ENCODE peak calls at places on chromosomes 3 and 15, in nine cellular contexts. Q is K562, K is sigmoid colon, D is endothelial cell of umbilical vein, A is H1, C is HL-60, I is spleen, S is breast epithelium, J is HCT116. H is an unnamed sample.

GRCh38 chr3:109089265-109089664 is 28.7 kb downstream of the MORC1 start:
- DNase-seq in C (no peak), Q (no peak), A (no peak), I (no peak), S (no peak), J (no peak), D (no peak), K (no peak), H (no peak)

GRCh38 chr15:52109559-52110451 is 2.8 kb downstream of the BCL2L10 start:
- DNase-seq in A (no peak), Q (no peak), C (no peak), S (no peak), I (no peak), J (no peak), D (no peak), K (no peak), H (no peak)

GRCh38 chr15:29670945-29671307 is 151.3 kb downstream of the TJP1 start:
- DNase-seq in S (no peak), I (no peak), Q (no peak), A (no peak), J (no peak), C (no peak), D (peak), K (no peak), H (no peak)

GRCh38 chr3:46960081-46960701 is 16.4 kb downstream of the CCDC12 start:
- DNase-seq in Q (no peak), K (no peak), J (no peak), D (peak), I (peak), S (peak), A (no peak), C (no peak), H (peak)

GRCh38 chr3:40070816-40071215 is 238.7 kb upstream of the EIF1B start:
- DNase-seq in A (no peak), I (no peak), Q (no peak), S (no peak), K (no peak), J (no peak), C (no peak), D (no peak), H (no peak)

GRCh38 chr15:68550004-68550403 is 28.8 kb upstream of the CORO2B start:
- DNase-seq in S (no peak), J (no peak), C (no peak), Q (no peak), I (no peak), K (no peak), A (no peak), D (no peak), H (no peak)

GRCh38 chr3:149152420-149152819 is 23.0 kb downstream of the HPS3 start:
- DNase-seq in I (no peak), S (no peak), K (no peak), J (no peak), Q (no peak), A (no peak), D (no peak), C (no peak), H (no peak)

GRCh38 chr3:14534379-14535191 is 5.6 kb downstream of the GRIP2 start:
- DNase-seq in J (no peak), D (no peak), S (no peak), C (no peak), Q (no peak), K (no peak), I (peak), A (peak), H (peak)

GRCh38 chr15:97959738-97960363 is 652 bp upstream of the ARRDC4 start:
- DNase-seq in Q (no peak), J (peak), D (peak), S (no peak), K (no peak), A (no peak), C (no peak), I (no peak), H (no peak)

GRCh38 chr15:45499426-45499825 is 23.1 kb downstream of the SLC30A4 start:
- DNase-seq in A (no peak), C (no peak), J (no peak), I (no peak), K (no peak), S (no peak), D (peak), Q (no peak), H (peak)

GRCh38 chr3:64685800-64686445 is 1.9 kb downstream of the ADAMTS9 start:
- DNase-seq in S (peak), C (no peak), D (peak), I (peak), K (peak), J (peak), A (peak), Q (peak), H (peak)

GRCh38 chr15:52257734-52258062 is 37.9 kb downstream of the MYO5C start:
- DNase-seq in I (no peak), A (no peak), S (no peak), Q (no peak), D (no peak), C (no peak), K (no peak), J (no peak), H (peak)

GRCh38 chr15:42111924-42112323 is 17.6 kb upstream of the PLA2G4D start:
- DNase-seq in A (no peak), I (no peak), J (no peak), D (no peak), K (no peak), Q (no peak), C (peak), S (no peak), H (no peak)

GRCh38 chr15:34337557-34338306 is at the start of gene SLC12A6:
- DNase-seq in D (peak), K (peak), S (peak), C (peak), I (peak), J (peak), Q (peak), A (peak), H (peak)

GRCh38 chr3:16529264-16529663 is 15.8 kb upstream of the RFTN1 start:
- DNase-seq in K (no peak), D (no peak), Q (no peak), J (no peak), A (no peak), I (no peak), S (no peak), C (no peak), H (no peak)

GRCh38 chr15:68326711-68327412 is 49.3 kb downstream of the FEM1B start:
- DNase-seq in K (no peak), I (no peak), A (no peak), D (no peak), J (no peak), S (no peak), Q (no peak), C (no peak), H (no peak)

GRCh38 chr3:126782554-126782953 is 78.5 kb downstream of the CHCHD6 start:
- DNase-seq in I (no peak), A (no peak), K (no peak), S (no peak), J (peak), D (peak), Q (no peak), C (no peak), H (peak)

GRCh38 chr15:77312523-77312922 is 107.4 kb downstream of the PEAK1 start:
- DNase-seq in C (no peak), J (no peak), I (no peak), K (no peak), Q (no peak), D (no peak), S (no peak), A (no peak), H (no peak)

GRCh38 chr3:49601358-49602048 is 47.2 kb downstream of the BSN start:
- DNase-seq in Q (no peak), I (no peak), D (no peak), K (no peak), A (no peak), J (no peak), S (no peak), C (no peak), H (no peak)

GRCh38 chr3:48983096-48983495 is 6.9 kb upstream of the P4HTM start:
- DNase-seq in I (no peak), D (no peak), J (no peak), C (no peak), Q (no peak), S (no peak), A (no peak), K (no peak), H (no peak)

GRCh38 chr15:41495736-41496599 is 2.3 kb downstream of the ITPKA start:
- DNase-seq in D (no peak), C (no peak), J (no peak), I (no peak), S (no peak), A (peak), Q (peak), K (no peak), H (peak)

DNA sequence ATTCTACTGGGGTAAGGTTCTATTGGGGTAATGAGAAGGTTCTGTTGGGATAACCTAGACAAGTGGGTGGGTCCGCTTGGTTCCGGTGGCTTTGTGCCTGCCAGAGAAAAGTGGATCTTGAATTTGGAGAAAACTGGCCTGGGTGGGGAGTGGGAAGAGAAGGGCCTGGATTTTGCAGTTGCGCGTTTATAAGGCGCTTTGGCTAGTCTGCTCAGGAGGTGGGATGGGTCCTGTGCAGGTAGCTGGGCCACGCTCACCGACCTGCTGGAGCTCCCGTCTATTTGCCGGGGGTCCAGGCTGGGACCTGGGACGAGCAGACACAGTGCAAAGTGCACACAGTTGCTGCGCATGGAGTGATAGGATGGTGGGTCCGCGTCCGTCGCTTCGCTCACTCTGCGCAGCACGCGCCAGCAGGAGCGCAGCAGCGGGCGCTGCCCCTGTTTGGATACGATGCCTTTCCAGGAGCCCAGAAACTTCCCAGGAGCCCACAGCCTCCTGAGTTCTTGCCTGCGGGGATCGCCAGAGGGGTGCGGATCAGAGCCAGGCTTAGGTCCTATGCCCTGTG is 1.3 kb upstream of the AP3B2 start:
- DNase-seq in I (no peak), K (no peak), J (no peak), Q (no peak), C (no peak), D (no peak), A (no peak), S (no peak), H (no peak)
- TF ChIP-seq CTCF in I (no peak), K (no peak), J (no peak), Q (no peak), C (no peak), D (no peak), A (no peak), S (no peak), H (no peak)

GRCh38 chr15:69874321-69874720 is 223.4 kb downstream of the TLE3 start:
- DNase-seq in A (no peak), Q (no peak), C (no peak), K (no peak), D (no peak), I (peak), S (no peak), J (no peak), H (no peak)

GRCh38 chr15:69876030-69876429 is 221.7 kb downstream of the TLE3 start:
- DNase-seq in D (no peak), S (no peak), A (no peak), Q (peak), J (no peak), C (no peak), K (no peak), I (peak), H (no peak)

GRCh38 chr15:69880616-69881309 is 217.0 kb downstream of the TLE3 start:
- DNase-seq in I (peak), A (no peak), S (no peak), K (no peak), Q (no peak), C (no peak), J (no peak), D (no peak), H (no peak)

GRCh38 chr15:69873807-69874206 is 223.9 kb downstream of the TLE3 start:
- DNase-seq in I (no peak), D (no peak), J (no peak), S (no peak), A (no peak), C (no peak), Q (no peak), K (no peak), H (no peak)

GRCh38 chr15:69876556-69876955 is 221.2 kb downstream of the TLE3 start:
- DNase-seq in I (no peak), Q (no peak), D (no peak), S (no peak), C (no peak), K (no peak), A (no peak), J (no peak), H (no peak)
- H3K4me3 ChIP-seq in I (no peak), Q (no peak), D (no peak), S (no peak), C (no peak), K (no peak), A (no peak), J (no peak), H (no peak)

GRCh38 chr3:108042300-108042699 is 48.5 kb downstream of the CD47 start:
- DNase-seq in D (no peak), J (no peak), S (no peak), A (no peak), I (no peak), Q (no peak), K (no peak), C (no peak), H (no peak)
- TF ChIP-seq POLR2AphosphoS5 in D (no peak), J (no peak), S (no peak), A (no peak), I (no peak), Q (no peak), K (no peak), C (peak), H (no peak)

GRCh38 chr3:181940703-181941102 is 229.0 kb downstream of the SOX2 start:
- DNase-seq in S (no peak), Q (no peak), D (no peak), C (no peak), K (no peak), A (no peak), I (no peak), J (no peak), H (peak)

GRCh38 chr3:181933052-181933618 is 221.4 kb downstream of the SOX2 start:
- DNase-seq in J (no peak), Q (no peak), D (no peak), C (no peak), I (no peak), A (no peak), S (no peak), K (no peak), H (no peak)

GRCh38 chr3:181936774-181937173 is 225.0 kb downstream of the SOX2 start:
- DNase-seq in K (no peak), Q (no peak), A (no peak), I (no peak), J (no peak), S (no peak), D (no peak), C (no peak), H (no peak)

GRCh38 chr3:181932039-181932438 is 220.3 kb downstream of the SOX2 start:
- DNase-seq in S (no peak), K (no peak), I (no peak), Q (no peak), D (no peak), A (no peak), C (no peak), J (no peak), H (no peak)

DNA sequence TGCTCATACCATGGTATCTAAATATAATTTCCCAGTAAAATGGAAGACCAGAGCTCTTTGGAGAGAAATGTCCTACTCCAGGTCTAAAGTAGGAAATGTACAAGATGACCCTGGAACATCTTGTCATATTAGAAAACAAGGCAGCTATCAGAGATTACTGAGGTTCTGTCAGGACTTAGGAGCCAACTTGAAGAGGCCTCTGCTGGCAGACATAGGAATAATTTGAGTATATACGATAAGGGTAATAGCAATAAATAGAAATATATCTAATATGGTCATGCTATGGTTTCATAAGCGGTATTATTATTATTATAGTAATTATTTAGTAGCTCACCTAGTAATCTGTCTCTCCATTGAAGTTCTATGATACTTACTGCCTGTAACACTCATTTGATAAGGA is 224.2 kb downstream of the SOX2 start:
- DNase-seq in D (no peak), J (no peak), A (no peak), K (no peak), S (no peak), C (no peak), Q (no peak), I (no peak), H (no peak)
- TF ChIP-seq CTCF in D (no peak), J (peak), A (no peak), K (no peak), S (no peak), C (no peak), Q (no peak), I (no peak), H (no peak)

DNA sequence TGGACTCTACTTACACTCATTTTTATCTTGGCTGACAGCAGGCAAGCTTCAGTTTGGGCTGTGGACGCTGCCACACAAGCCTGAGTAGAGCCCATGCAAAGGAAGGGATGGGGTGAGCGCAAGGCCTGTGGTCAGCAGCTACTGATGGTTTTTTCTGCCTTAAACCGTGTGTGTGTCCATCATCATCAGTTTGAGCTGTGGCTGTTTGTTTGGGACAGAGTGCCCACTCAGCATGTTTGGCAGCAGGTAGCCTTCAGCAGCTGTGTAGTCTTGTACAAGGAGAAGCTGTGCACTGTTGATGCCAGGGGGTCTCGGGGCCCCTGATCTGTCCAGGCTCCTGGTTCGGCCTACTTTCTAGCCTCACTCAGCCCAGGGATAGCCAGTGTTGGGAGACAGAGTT is 3.5 kb downstream of the RBM15B start:
- DNase-seq in Q (no peak), J (no peak), C (no peak), S (no peak), A (no peak), D (no peak), I (no peak), K (no peak), H (no peak)
- H3K4me3 ChIP-seq in Q (no peak), J (no peak), C (no peak), S (no peak), A (no peak), D (no peak), I (no peak), K (no peak), H (no peak)

GRCh38 chr15:74543583-74543982 is 2.6 kb downstream of the ARID3B start:
- DNase-seq in C (no peak), A (no peak), Q (no peak), D (no peak), J (no peak), K (no peak), S (no peak), I (no peak), H (peak)
- TF ChIP-seq POLR2AphosphoS5 in C (no peak), A (no peak), Q (no peak), D (no peak), J (no peak), K (no peak), S (no peak), I (no peak), H (no peak)

GRCh38 chr3:100263583-100263982 is 2.8 kb downstream of the TBC1D23 start:
- DNase-seq in S (no peak), I (no peak), D (no peak), A (no peak), J (no peak), K (no peak), C (no peak), Q (no peak), H (no peak)

GRCh38 chr3:100257601-100258000 is 3.2 kb upstream of the TBC1D23 start:
- DNase-seq in S (no peak), Q (no peak), D (no peak), I (no peak), A (no peak), C (no peak), K (no peak), J (no peak), H (no peak)

GRCh38 chr3:100261481-100261903 is 700 bp downstream of the TBC1D23 start:
- DNase-seq in I (no peak), A (no peak), K (no peak), S (no peak), J (no peak), D (no peak), C (no peak), Q (no peak), H (no peak)

GRCh38 chr3:100260081-100260684 is 609 bp upstream of the TBC1D23 start:
- DNase-seq in I (peak), A (no peak), S (peak), K (peak), D (no peak), Q (peak), J (no peak), C (no peak), H (peak)

DNA sequence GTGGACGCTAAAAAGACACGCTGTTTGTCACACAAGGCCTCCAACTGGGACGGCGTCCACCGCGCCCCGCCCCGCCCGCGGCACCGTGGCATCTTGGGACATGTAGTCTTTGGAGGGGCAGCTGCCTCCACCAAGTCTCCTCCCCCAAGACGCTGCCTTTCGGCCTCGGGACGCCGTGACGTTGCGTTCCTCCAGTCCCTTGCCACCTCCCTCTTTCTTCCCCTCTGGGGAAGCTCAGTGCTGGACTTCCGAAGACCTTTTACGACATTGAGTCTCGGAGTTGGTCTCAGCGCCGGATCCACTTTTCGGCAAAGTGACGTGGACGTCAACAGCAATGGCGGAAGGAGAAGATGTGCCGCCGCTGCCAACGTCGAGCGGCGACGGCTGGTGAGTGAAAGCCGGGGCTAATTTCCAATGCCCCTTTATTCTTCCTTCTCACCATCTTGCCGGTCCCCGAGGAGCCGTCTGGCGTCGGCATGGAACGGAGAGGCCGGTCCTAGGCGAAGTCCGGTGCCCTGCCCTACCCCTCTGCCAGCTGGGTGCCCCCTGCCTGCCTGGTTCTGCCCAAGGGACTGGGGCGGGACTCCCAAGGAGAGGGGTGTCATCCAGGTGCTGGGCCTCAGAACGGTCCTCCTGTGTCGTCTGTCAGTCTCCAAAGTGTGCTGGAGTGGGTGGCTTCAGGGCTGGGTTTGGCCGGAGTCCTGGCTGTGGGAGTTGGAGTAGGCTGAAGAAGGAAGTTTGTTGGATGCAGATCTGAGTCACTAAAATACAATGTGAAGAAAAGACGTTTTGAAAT is at the start of gene TBC1D23:
- DNase-seq in S (peak), A (peak), I (peak), D (peak), C (peak), J (peak), K (peak), Q (peak), H (peak)
- TF ChIP-seq CTCF in S (no peak), A (no peak), I (peak), D (no peak), C (no peak), J (no peak), K (no peak), Q (no peak), H (no peak)

GRCh38 chr3:105822171-105823123 is 46.4 kb downstream of the CBLB start:
- DNase-seq in K (no peak), J (no peak), I (no peak), D (no peak), C (no peak), S (no peak), A (no peak), Q (no peak), H (no peak)
- H3K4me3 ChIP-seq in K (no peak), J (no peak), I (no peak), D (no peak), C (no peak), S (no peak), A (no peak), Q (no peak), H (no peak)

GRCh38 chr15:25732191-25732590 is 130.9 kb downstream of the ATP10A start:
- DNase-seq in A (no peak), D (no peak), K (no peak), I (peak), J (no peak), Q (no peak), C (no peak), S (no peak), H (no peak)

GRCh38 chr15:25735550-25736384 is 127.4 kb downstream of the ATP10A start:
- DNase-seq in I (no peak), A (no peak), J (no peak), D (no peak), S (no peak), C (no peak), K (peak), Q (no peak), H (no peak)

GRCh38 chr15:25734680-25735355 is 128.3 kb downstream of the ATP10A start:
- DNase-seq in K (peak), Q (no peak), A (no peak), I (peak), S (no peak), J (no peak), D (no peak), C (no peak), H (no peak)

GRCh38 chr15:25733036-25733855 is 129.9 kb downstream of the ATP10A start:
- DNase-seq in J (no peak), A (no peak), S (no peak), D (no peak), Q (no peak), C (no peak), K (peak), I (peak), H (no peak)

GRCh38 chr15:25733856-25734679 is 129.1 kb downstream of the ATP10A start:
- DNase-seq in D (no peak), A (no peak), J (no peak), Q (no peak), K (peak), S (no peak), I (peak), C (no peak), H (no peak)
- TF ChIP-seq POLR2AphosphoS5 in D (no peak), A (no peak), J (no peak), Q (no peak), K (no peak), S (no peak), I (no peak), C (no peak), H (no peak)